ENCODE peak calls at places on chromosomes 16 and 17, in four cellular contexts. L, Z, V and R are unnamed samples.

GRCh38 chr16:85928411-85928820 is 29.5 kb downstream of the IRF8 start:
- DNase-seq in L (no peak), Z (no peak), V (no peak), R (no peak)

GRCh38 chr17:58595194-58595792 is 80.9 kb upstream of the MTMR4 start:
- DNase-seq in L (no peak), Z (peak), V (no peak), R (no peak)

GRCh38 chr17:48612854-48613691 is 2.0 kb downstream of the HOXB8 start:
- DNase-seq in L (no peak), Z (peak), V (no peak), R (peak)

GRCh38 chr17:57634713-57635465 is 110.2 kb downstream of the CCDC182 start:
- DNase-seq in L (no peak), Z (no peak), V (peak), R (no peak)

GRCh38 chr16:556479-557173 is 3.6 kb upstream of the PRR35 start:
- DNase-seq in L (no peak), Z (no peak), V (no peak), R (no peak)

GRCh38 chr16:69071036-69071435 is 34.4 kb upstream of the HAS3 start:
- DNase-seq in L (no peak), Z (no peak), V (no peak), R (no peak)

GRCh38 chr16:87854907-87855683 is 14.2 kb downstream of the SLC7A5 start:
- DNase-seq in L (no peak), Z (no peak), V (no peak), R (no peak)

GRCh38 chr16:85836706-85837582 is 37.4 kb downstream of the COX4I1 start:
- DNase-seq in L (no peak), Z (no peak), V (no peak), R (no peak)

GRCh38 chr16:7405166-7405565 is 72.5 kb downstream of the RBFOX1 start:
- DNase-seq in L (no peak), Z (peak), V (no peak), R (peak)

GRCh38 chr17:75277664-75278071 is 6.6 kb upstream of the MIF4GD start:
- DNase-seq in L (no peak), Z (no peak), V (peak), R (no peak)

GRCh38 chr17:47240375-47240764 is 13.3 kb upstream of the ITGB3 start:
- DNase-seq in L (no peak), Z (no peak), V (no peak), R (no peak)

GRCh38 chr17:3986270-3986938 is 22.2 kb upstream of the ATP2A3 start:
- DNase-seq in L (no peak), Z (no peak), V (no peak), R (no peak)

GRCh38 chr17:42098747-42099399 is 600 bp upstream of the ZNF385C start:
- DNase-seq in L (no peak), Z (peak), V (no peak), R (no peak)

GRCh38 chr16:68285683-68286082 is 21.4 kb downstream of the SLC7A6 start:
- DNase-seq in L (no peak), Z (no peak), V (no peak), R (no peak)

GRCh38 chr17:51537996-51538550 is 277.7 kb downstream of the UTP18 start:
- DNase-seq in L (no peak), Z (no peak), V (no peak), R (no peak)

GRCh38 chr16:56603589-56603988 is 4.8 kb upstream of the MT2A start:
- DNase-seq in L (peak), Z (peak), V (no peak), R (peak)

GRCh38 chr17:78933025-78933958 is 8.1 kb upstream of the TIMP2 start:
- DNase-seq in L (no peak), Z (no peak), V (no peak), R (peak)

GRCh38 chr17:73799781-73800627 is 155.8 kb upstream of the SDK2 start:
- DNase-seq in L (no peak), Z (no peak), V (no peak), R (no peak)

GRCh38 chr17:81027591-81028505 is 7.1 kb upstream of the BAIAP2 start:
- DNase-seq in L (no peak), Z (no peak), V (peak), R (no peak)

GRCh38 chr17:31604936-31605335 is 213.5 kb downstream of the RAB11FIP4 start:
- DNase-seq in L (no peak), Z (no peak), V (no peak), R (no peak)

GRCh38 chr17:57158795-57159194 is 73.7 kb downstream of the AKAP1 start:
- DNase-seq in L (no peak), Z (no peak), V (no peak), R (no peak)

GRCh38 chr16:84823484-84823883 is 3.7 kb downstream of the CRISPLD2 start:
- DNase-seq in L (no peak), Z (no peak), V (no peak), R (no peak)

GRCh38 chr17:66087073-66087472 is 104.9 kb downstream of the CEP112 start:
- DNase-seq in L (no peak), Z (no peak), V (no peak), R (no peak)

GRCh38 chr17:40760105-40761016 is 5.2 kb upstream of the KRT25 start:
- DNase-seq in L (no peak), Z (no peak), V (no peak), R (no peak)

GRCh38 chr17:68981288-68981687 is 26.1 kb upstream of the ABCA8 start:
- DNase-seq in L (no peak), Z (no peak), V (no peak), R (peak)

GRCh38 chr16:48064971-48065370 is 90.8 kb downstream of the ABCC12 start:
- DNase-seq in L (no peak), Z (no peak), V (no peak), R (no peak)

GRCh38 chr16:19238386-19238785 is 47.1 kb upstream of the CLEC19A start:
- DNase-seq in L (no peak), Z (no peak), V (no peak), R (no peak)

GRCh38 chr17:65359016-65359415 is 202.4 kb downstream of the AXIN2 start:
- DNase-seq in L (no peak), Z (no peak), V (no peak), R (no peak)

GRCh38 chr17:82215972-82216300 is 3.3 kb upstream of the CCDC57 start:
- DNase-seq in L (no peak), Z (no peak), V (no peak), R (no peak)

GRCh38 chr17:21131090-21131616 is 4.4 kb downstream of the DHRS7B start:
- DNase-seq in L (no peak), Z (no peak), V (no peak), R (no peak)

GRCh38 chr17:41140360-41141132 is at the start of gene KRTAP4-6:
- DNase-seq in L (no peak), Z (no peak), V (no peak), R (peak)

GRCh38 chr16:52497067-52497816 is 49.7 kb downstream of the TOX3 start:
- DNase-seq in L (no peak), Z (no peak), V (no peak), R (peak)

GRCh38 chr16:15765880-15766279 is 90.9 kb downstream of the MYH11 start:
- DNase-seq in L (peak), Z (peak), V (peak), R (peak)

GRCh38 chr17:70158581-70158980 is 10.8 kb upstream of the KCNJ2 start:
- DNase-seq in L (no peak), Z (no peak), V (no peak), R (no peak)

GRCh38 chr16:55559933-55560516 is 6.5 kb upstream of the CAPNS2 start:
- DNase-seq in L (no peak), Z (no peak), V (no peak), R (no peak)

GRCh38 chr17:40364121-40364861 is at the start of gene GJD3:
- DNase-seq in L (peak), Z (peak), V (peak), R (no peak)

GRCh38 chr17:64120159-64120558 is 9.8 kb downstream of the ERN1 start:
- DNase-seq in L (no peak), Z (no peak), V (no peak), R (peak)

GRCh38 chr16:27303256-27304100 is 10.3 kb upstream of the IL4R start:
- DNase-seq in L (no peak), Z (no peak), V (no peak), R (no peak)
- TF ChIP-seq CREB1 in L (no peak), Z (no peak), V (no peak), R (no peak)

DNA sequence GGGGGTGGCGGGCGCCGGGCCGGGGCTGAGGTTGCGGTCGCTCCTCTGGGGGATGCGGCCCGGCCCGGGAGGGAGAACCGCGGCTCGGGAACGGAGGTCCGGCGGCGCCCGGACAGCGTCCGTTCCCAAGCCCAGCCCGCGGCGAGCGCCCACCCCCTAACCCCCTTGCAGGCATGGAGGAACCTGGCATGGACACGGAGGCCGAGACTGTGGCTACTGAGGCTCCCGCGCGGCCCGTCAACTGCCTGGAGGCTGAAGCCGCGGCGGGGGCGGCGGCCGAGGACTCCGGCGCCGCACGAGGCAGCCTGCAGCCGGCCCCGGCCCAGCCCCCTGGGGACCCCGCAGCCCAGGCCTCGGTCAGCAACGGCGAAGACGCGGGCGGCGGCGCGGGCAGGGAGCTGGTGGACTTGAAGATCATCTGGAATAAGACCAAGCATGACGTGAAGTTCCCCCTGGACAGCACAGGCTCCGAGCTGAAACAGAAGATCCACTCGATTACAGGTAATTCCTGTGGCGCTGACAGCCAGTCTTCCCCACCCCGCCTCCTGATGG is 328 bp downstream of the UBFD1 start:
- DNase-seq in L (peak), Z (peak), V (no peak), R (peak)
- TF ChIP-seq CREB1 in L (no peak), Z (no peak), V (no peak), R (no peak)

DNA sequence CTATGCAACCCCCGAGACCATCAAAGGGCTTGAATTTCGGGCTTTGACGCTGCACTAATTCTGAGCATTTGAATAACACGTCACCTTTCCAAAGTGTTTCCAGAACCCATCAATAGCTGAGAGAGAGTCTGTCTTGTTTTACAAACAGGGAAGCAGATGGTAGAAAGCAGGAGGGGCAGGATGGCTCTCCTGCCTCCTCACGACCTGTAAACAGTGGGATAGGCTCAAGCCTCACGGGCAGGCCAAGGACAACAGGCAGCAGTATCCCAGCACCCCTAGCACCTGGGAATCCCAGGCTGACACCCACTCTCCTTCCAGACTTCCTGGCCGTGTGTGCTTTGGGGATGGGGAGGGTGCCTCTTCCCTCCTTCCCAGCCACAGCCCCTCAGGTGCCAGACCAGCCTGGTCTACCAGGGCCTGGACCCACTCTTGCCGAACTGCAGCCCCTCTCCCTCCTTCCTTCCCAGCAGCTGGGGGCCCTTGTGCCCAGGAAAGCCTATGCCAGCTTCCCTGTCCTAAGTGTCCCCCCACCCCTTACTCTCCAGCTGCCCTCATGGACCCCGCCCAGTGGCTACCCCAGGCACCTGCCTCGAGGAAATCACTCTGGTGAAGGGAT is 20.2 kb upstream of the RASD1 start:
- DNase-seq in L (no peak), Z (no peak), V (no peak), R (no peak)
- TF ChIP-seq CREB1 in L (no peak), Z (no peak), V (no peak), R (no peak)

GRCh38 chr16:77744136-77744535 is 21.8 kb downstream of the NUDT7 start:
- DNase-seq in L (no peak), Z (no peak), V (no peak), R (no peak)
- TF ChIP-seq CREB1 in L (no peak), Z (no peak), V (no peak), R (no peak)

GRCh38 chr17:13509561-13509960 is 92.2 kb downstream of the HS3ST3A1 start:
- DNase-seq in L (no peak), Z (no peak), V (no peak), R (no peak)

GRCh38 chr17:13513039-13513405 is 88.7 kb downstream of the HS3ST3A1 start:
- DNase-seq in L (no peak), Z (peak), V (peak), R (no peak)

GRCh38 chr17:13508916-13509315 is 92.8 kb downstream of the HS3ST3A1 start:
- DNase-seq in L (no peak), Z (no peak), V (no peak), R (no peak)

GRCh38 chr17:13510062-13510461 is 91.7 kb downstream of the HS3ST3A1 start:
- DNase-seq in L (no peak), Z (peak), V (peak), R (no peak)
- TF ChIP-seq CREB1 in L (no peak), Z (no peak), V (peak), R (no peak)

DNA sequence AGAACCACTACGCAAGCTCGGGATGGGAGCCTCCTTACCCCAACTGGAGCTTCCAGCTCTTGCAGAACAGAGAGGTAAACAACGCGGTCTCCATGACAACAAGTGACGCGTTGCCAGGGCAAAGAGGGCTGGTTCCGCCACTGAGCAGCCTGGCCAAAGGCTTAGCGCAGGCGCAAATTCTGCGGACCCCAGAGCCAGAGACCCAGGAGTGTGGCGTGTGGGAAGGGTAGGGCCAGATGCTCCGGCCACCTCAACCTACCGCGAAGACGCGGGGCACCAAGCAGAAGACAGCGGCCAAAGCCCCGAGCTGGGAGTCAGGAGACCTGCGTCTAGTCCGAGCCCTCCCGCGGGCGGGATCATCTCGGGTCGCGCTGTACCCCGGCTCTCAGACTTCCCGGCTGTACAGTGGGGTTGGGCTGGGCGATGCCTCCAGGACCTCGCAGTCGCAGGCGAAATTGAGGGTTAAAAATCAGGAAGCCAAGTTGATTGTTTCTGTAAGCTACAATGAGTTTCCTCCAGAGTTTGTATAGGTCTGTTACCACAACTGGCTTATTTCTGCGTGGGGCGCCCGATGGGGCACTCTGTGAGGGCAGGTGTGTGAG is at the start of gene TEKT1:
- DNase-seq in L (peak), Z (peak), V (peak), R (peak)
- TF ChIP-seq CREB1 in L (no peak), Z (peak), V (no peak), R (peak)

DNA sequence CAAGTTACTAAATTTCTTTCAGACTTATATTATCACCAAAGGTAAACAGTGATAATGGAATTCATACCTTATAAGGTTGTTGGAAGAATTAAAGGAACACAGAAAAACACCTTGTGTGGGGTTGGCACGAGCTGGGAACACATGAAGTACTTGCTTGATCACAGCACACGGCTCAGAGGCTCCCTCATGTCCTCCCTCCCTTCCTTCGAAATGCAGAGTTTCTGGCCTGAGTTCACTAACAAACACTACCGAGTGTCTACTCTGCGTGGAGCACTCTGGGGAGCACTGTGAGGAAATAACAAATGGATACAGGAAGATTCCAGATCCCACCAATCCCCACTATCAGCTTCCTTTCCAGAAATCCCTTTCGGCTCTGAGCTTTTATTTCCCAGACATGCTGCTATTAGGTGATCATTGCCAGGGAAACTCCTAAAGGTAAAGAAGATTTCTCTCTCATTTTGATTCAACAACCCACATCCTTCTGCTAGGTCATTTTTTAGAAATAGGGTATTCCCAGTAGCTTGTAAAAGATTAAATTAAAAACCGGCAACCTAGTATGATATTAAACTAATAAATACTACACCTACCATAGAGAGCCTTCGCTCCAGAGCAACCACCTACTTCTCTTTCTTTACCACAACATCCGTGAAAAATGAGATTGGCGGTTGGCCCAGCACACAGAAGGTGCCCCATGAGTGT is 6.1 kb upstream of the HNF1B start:
- DNase-seq in L (no peak), Z (no peak), V (no peak), R (no peak)
- TF ChIP-seq CREB1 in L (no peak), Z (no peak), V (no peak), R (no peak)